ENCODE peak calls at places on chromosomes 6 and 20, in nine cellular contexts. M, P, C, S, N, V, F, L and Y are unnamed samples.

GRCh38 chr20:52828199-52828598 is 144.0 kb upstream of the TSHZ2 start:
- DNase-seq in P (no peak), M (no peak), V (peak; percentile 5), L (no peak), N (peak; percentile 34), C (no peak), S (no peak), F (no peak), Y (no peak)

GRCh38 chr6:100472674-100473073 is 8.0 kb upstream of the SIM1 start:
- DNase-seq in C (no peak), V (peak; percentile 90), S (no peak), P (no peak), L (no peak), N (peak; percentile 82), F (peak; percentile 56), M (no peak), Y (peak; percentile 80)

GRCh38 chr6:111925296-111925695 is 52.0 kb upstream of the FYN start:
- DNase-seq in L (no peak), F (no peak), P (peak; percentile 59), V (peak; percentile 60), M (no peak), C (no peak), N (peak; percentile 89), S (no peak), Y (peak; percentile 57)

GRCh38 chr6:37236921-37237320 is 20.7 kb upstream of the TBC1D22B start:
- DNase-seq in N (peak; percentile 53), F (no peak), V (peak; percentile 36), S (no peak), M (no peak), P (peak; percentile 67), L (no peak), C (no peak), Y (no peak)

GRCh38 chr20:58228484-58229197 is at the start of gene ANKRD60:
- DNase-seq in F (no peak), S (peak; percentile 55), L (no peak), P (peak; percentile 36), C (no peak), N (peak; percentile 59), V (no peak), M (no peak), Y (no peak)

GRCh38 chr20:38241201-38241600 is 19.3 kb downstream of the KIAA1755 start:
- DNase-seq in C (no peak), V (no peak), P (no peak), L (no peak), F (no peak), N (no peak), S (no peak), M (no peak), Y (no peak)

GRCh38 chr6:32177788-32178546 is at the start of gene RNF5:
- DNase-seq in S (peak; percentile 99), C (peak; percentile 100), L (peak; percentile 91), V (peak; percentile 100), F (peak; percentile 98), M (peak; percentile 100), P (peak; percentile 100), N (peak; percentile 100), Y (peak; percentile 100)

GRCh38 chr20:57680934-57681914 is 28.6 kb downstream of the PMEPA1 start:
- DNase-seq in F (no peak), V (no peak), P (no peak), L (no peak), M (peak; percentile 77), C (no peak), N (no peak), S (no peak), Y (no peak)

GRCh38 chr6:126300126-126300525 is 39.8 kb upstream of the CENPW start:
- DNase-seq in P (no peak), C (no peak), F (no peak), S (no peak), L (no peak), V (no peak), M (no peak), N (no peak), Y (no peak)

GRCh38 chr20:54078296-54078695 is 7.9 kb upstream of the BCAS1 start:
- DNase-seq in F (peak; percentile 37), N (no peak), C (no peak), L (no peak), V (no peak), S (no peak), M (peak; percentile 82), P (no peak), Y (no peak)

GRCh38 chr20:44023515-44024371 is 109.1 kb downstream of the TOX2 start:
- DNase-seq in V (no peak), F (no peak), L (no peak), M (no peak), N (no peak), P (no peak), C (no peak), S (no peak), Y (no peak)

GRCh38 chr20:23641936-23642751 is 4.4 kb upstream of the CST3 start:
- DNase-seq in V (peak; percentile 63), C (no peak), L (no peak), P (peak; percentile 58), S (peak; percentile 62), F (peak; percentile 30), N (peak; percentile 69), M (no peak), Y (peak; percentile 75)

GRCh38 chr6:134074151-134074712 is 21.8 kb upstream of the SLC2A12 start:
- DNase-seq in P (peak; percentile 33), S (no peak), M (no peak), V (no peak), C (no peak), L (peak; percentile 72), F (no peak), N (no peak), Y (no peak)

GRCh38 chr6:113508249-113508648 is 348.9 kb upstream of the MARCKS start:
- DNase-seq in M (no peak), N (no peak), L (no peak), F (no peak), V (no peak), S (no peak), C (no peak), P (no peak), Y (no peak)

GRCh38 chr20:59628171-59628570 is 23.8 kb downstream of the PHACTR3 start:
- DNase-seq in M (no peak), V (no peak), C (no peak), F (no peak), S (no peak), P (no peak), N (no peak), L (no peak), Y (no peak)
- H4K20me1 ChIP-seq in M (no peaks in the 10 kb centered on the region), V (no peaks in the 10 kb centered on the region), C (no peaks in the 10 kb centered on the region), F (peaks cover 13% of the 10 kb centered on the region), S (no peaks in the 10 kb centered on the region), P (no peaks in the 10 kb centered on the region), N (no peaks in the 10 kb centered on the region), L (no peaks in the 10 kb centered on the region), Y (no peaks in the 10 kb centered on the region)

GRCh38 chr6:21033095-21033494 is 498.8 kb downstream of the CDKAL1 start:
- DNase-seq in C (no peak), M (no peak), L (no peak), V (no peak), F (no peak), P (no peak), N (no peak), S (no peak), Y (no peak)
- H3K4me3 ChIP-seq in C (no peak overlapping the region), M (no peak overlapping the region), L (no peak overlapping the region), V (peak overlapping the region; percentile 38), F (no peak overlapping the region), P (no peak overlapping the region), N (peak overlapping the region; percentile 59), S (no peak overlapping the region), Y (no peak overlapping the region)

GRCh38 chr6:77987035-77987384 is 334.2 kb downstream of the MEI4 start:
- DNase-seq in M (no peak), P (no peak), N (no peak), C (no peak), L (no peak), F (no peak), S (no peak), V (no peak), Y (no peak)

DNA sequence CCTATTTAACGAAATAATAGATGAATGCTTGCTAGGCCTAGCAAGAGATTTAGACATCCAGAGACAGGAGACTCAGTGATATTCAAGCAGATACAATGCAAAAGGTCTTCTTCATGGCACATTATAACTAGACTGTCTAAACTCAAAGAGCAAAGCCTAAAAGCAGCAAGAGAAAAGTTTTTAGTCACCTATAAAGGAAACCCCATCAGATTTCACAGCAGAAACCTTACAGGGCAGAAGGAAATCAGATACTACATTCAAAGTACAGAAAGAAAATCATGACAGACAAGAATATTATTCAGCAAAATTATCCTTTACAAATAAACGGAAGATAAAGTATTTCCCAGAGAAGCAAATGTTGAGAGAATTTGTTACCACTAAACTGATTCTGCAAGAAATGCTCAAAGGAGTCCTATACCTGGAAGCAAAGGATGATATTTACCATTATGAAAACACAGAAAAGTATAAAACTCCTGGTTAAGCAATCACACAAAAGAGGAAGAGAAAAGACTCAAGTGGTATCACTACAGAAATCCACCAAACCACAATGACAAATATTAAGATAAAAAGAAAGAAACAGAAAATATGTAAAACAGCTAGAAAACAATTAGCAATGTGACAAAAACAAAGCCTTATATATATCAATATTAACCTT is 333.7 kb downstream of the MEI4 start:
- DNase-seq in C (no peak), S (no peak), M (no peak), V (no peak), P (no peak), L (no peak), N (no peak), F (no peak), Y (no peak)
- H3K9me3 ChIP-seq in C (no peaks in the 10 kb centered on the region), S (no peaks in the 10 kb centered on the region), M (peaks cover 4% of the 10 kb centered on the region), V (peaks cover 4% of the 10 kb centered on the region), P (no peaks in the 10 kb centered on the region), L (no peaks in the 10 kb centered on the region), N (no peaks in the 10 kb centered on the region), F (no peaks in the 10 kb centered on the region), Y (no peaks in the 10 kb centered on the region)

GRCh38 chr20:17665756-17666155 is 16.3 kb downstream of the RRBP1 start:
- DNase-seq in C (no peak), P (peak; percentile 65), M (no peak), S (no peak), N (no peak), V (no peak), L (no peak), F (no peak), Y (no peak)

GRCh38 chr20:17667445-17667844 is 14.6 kb downstream of the RRBP1 start:
- DNase-seq in F (no peak), C (no peak), V (no peak), P (no peak), S (no peak), L (no peak), M (no peak), N (no peak), Y (no peak)

GRCh38 chr20:17664025-17664638 is 17.9 kb downstream of the RRBP1 start:
- DNase-seq in P (no peak), M (no peak), L (no peak), N (no peak), S (no peak), C (no peak), V (no peak), F (no peak), Y (no peak)

GRCh38 chr20:17668432-17668831 is 13.6 kb downstream of the RRBP1 start:
- DNase-seq in N (no peak), L (no peak), F (no peak), S (no peak), V (no peak), C (no peak), P (no peak), M (no peak), Y (no peak)

DNA sequence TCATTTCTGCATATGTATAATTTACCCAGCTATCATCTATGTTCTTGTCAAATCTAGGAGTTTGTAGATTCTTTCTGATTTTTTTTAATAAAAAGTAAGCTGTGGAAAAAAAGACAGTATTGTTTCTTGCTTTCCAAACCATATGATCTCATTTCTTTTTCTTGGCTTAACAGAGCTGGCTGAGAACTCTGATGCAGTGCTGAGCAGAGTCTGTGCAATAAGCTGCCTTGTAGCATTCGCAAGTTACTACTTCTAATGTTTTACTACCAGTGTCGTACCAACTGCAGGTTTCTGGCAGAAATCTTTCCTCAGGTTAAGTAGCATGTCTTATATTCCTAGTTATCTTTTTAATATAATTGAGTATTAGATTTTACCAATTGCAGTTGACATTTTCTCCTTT is 15.6 kb downstream of the RRBP1 start:
- DNase-seq in C (no peak), S (no peak), L (no peak), N (peak; percentile 83), M (no peak), F (no peak), V (no peak), P (peak; percentile 76), Y (no peak)
- H4K20me1 ChIP-seq in C (no peaks in the 10 kb centered on the region), S (peaks cover 97% of the 10 kb centered on the region), L (peaks cover 12% of the 10 kb centered on the region), N (peaks cover 27% of the 10 kb centered on the region), M (no peaks in the 10 kb centered on the region), F (peaks cover 37% of the 10 kb centered on the region), V (no peaks in the 10 kb centered on the region), P (peaks cover 4% of the 10 kb centered on the region), Y (peaks cover 29% of the 10 kb centered on the region)